ENCODE peak calls at places on chromosomes 12 and 14, in seven cellular contexts. O, Q, W, P, J, Z and D are unnamed samples.

GRCh38 chr14:29486132-29486531 is 441.5 kb downstream of the PRKD1 start:
- DNase-seq in O (no peak), Q (no peak), W (no peak), P (no peak), J (no peak), Z (no peak), D (no peak)

GRCh38 chr14:54743382-54743781 is 159.2 kb downstream of the GCH1 start:
- DNase-seq in O (no peak), Q (no peak), W (no peak), P (no peak), J (no peak), Z (no peak), D (no peak)

GRCh38 chr12:132764231-132764630 is 2.6 kb upstream of the ANKLE2 start:
- DNase-seq in O (no peak), Q (no peak), W (no peak), P (no peak), J (no peak), Z (no peak), D (no peak)

GRCh38 chr12:108582981-108583770 is 14.7 kb downstream of the TMEM119 start:
- DNase-seq in O (no peak), Q (no peak), W (no peak), P (no peak), J (no peak), Z (no peak), D (no peak)

GRCh38 chr12:124422142-124422569 is 127.3 kb downstream of the RFLNA start:
- DNase-seq in O (peak; percentile 82), Q (no peak), W (no peak), P (no peak), J (no peak), Z (no peak), D (no peak)

GRCh38 chr14:83556065-83556464 is 1973.9 kb upstream of the FLRT2 start:
- DNase-seq in O (no peak), Q (no peak), W (no peak), P (no peak), J (no peak), Z (no peak), D (no peak)

GRCh38 chr14:41144370-41144769 is 462.3 kb upstream of the LRFN5 start:
- DNase-seq in O (no peak), Q (no peak), W (no peak), P (no peak), J (no peak), Z (no peak), D (no peak)

GRCh38 chr14:104222396-104223036 is 84.1 kb downstream of the KIF26A start:
- DNase-seq in O (no peak), Q (no peak), W (no peak), P (no peak), J (no peak), Z (no peak), D (no peak)

GRCh38 chr12:89040146-89040964 is 311.9 kb downstream of the DUSP6 start:
- DNase-seq in O (no peak), Q (no peak), W (no peak), P (no peak), J (no peak), Z (no peak), D (no peak)

GRCh38 chr12:58919271-58920101 is 818 bp downstream of the LRIG3 start:
- DNase-seq in O (no peak), Q (no peak), W (no peak), P (no peak), J (no peak), Z (no peak), D (peak; percentile 27)

GRCh38 chr12:123602651-123603195 is 824 bp downstream of the DDX55 start:
- DNase-seq in O (no peak), Q (no peak), W (no peak), P (no peak), J (no peak), Z (no peak), D (no peak)

GRCh38 chr12:130609966-130610365 is 106.1 kb downstream of the RIMBP2 start:
- DNase-seq in O (no peak), Q (no peak), W (no peak), P (no peak), J (no peak), Z (no peak), D (no peak)
- TF ChIP-seq JUND in O (no peak), Q (no peak), W (no peak), P (no peak), J (no peak), Z (no peak), D (no peak)

DNA sequence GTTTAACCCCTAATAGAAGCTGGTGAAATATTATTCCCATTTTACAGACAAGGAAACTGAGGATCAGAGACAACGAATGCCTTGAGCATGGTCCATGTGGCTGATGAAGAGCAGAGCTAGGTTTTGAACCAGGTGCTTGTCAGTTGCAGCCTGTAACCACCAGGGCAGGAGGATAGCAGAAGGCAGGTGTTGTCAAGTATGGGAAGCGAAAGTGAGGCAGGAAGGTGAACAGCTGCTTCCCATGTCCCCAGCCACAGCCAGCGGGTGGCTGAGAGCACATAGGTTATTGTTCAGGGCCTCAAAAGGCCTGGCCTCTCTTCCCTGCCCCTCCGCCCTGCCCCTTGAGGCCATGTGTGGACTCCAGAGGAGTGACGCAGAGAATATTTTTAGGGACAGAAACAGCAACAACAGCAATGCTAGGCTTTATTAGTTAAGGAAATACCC is 39.6 kb downstream of the IQSEC3 start:
- DNase-seq in O (peak; percentile 19), Q (no peak), W (no peak), P (peak; percentile 68), J (no peak), Z (peak; percentile 7), D (peak; percentile 17)
- TF ChIP-seq JUND in O (no peak), Q (no peak), W (no peak), P (no peak), J (no peak), Z (no peak), D (no peak)

DNA sequence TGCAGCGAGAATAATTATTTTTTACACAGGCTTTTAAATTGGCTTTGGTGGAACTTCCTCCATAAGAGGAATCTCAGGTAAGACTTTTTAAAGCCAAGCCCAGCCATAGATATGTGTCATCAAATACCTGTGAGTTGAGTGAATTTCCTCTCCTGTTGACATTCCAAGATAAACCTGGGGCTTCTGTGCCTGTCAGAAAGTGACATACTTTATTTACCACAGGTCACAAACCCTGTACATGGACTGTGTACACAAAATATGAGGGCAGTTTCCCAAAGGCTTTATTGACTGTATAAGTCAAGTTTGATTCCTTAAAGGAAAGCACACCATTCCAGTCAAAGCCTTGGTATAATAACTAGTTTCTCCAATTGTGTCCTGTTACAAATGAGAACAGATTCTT is 25.9 kb upstream of the SRSF5 start:
- DNase-seq in O (no peak), Q (no peak), W (no peak), P (no peak), J (no peak), Z (no peak), D (peak; percentile 49)
- TF ChIP-seq JUND in O (no peak), Q (no peak), W (no peak), P (no peak), J (no peak), Z (no peak), D (no peak)

DNA sequence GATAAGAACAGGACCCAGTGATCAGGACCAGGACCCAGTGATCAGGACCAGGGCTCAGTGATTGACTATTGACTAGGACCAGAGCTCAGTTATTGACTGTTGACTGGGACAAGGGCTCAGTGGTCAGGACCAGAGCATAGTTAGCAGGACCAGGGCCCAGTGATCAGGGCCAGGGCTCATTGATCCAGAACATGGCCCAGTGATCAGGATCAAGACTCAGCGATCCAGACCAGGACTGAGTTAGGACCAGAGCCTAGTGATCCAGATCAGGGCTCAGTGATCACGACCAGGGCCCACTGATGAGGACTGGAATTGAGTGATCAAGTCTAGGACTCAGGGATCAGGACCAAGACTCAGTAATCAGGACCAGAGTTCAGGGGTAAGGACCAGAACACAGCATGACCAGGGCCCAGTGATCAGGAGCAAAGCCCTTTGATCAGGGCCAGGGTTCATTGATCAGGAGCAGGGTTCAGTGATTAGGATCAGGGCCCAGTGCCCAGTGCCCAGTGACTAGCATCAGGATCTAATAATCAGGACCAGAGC is 176.0 kb downstream of the TMEM121 start:
- DNase-seq in O (no peak), Q (no peak), W (no peak), P (no peak), J (no peak), Z (no peak), D (no peak)
- TF ChIP-seq JUND in O (no peak), Q (no peak), W (no peak), P (no peak), J (no peak), Z (no peak), D (no peak)

GRCh38 chr14:64786296-64787149 is 82.3 kb downstream of the PLEKHG3 start:
- DNase-seq in O (no peak), Q (no peak), W (no peak), P (no peak), J (no peak), Z (no peak), D (no peak)

GRCh38 chr14:64790478-64790877 is 86.3 kb downstream of the PLEKHG3 start:
- DNase-seq in O (no peak), Q (no peak), W (no peak), P (no peak), J (no peak), Z (no peak), D (no peak)

GRCh38 chr14:64789696-64790095 is 85.5 kb downstream of the PLEKHG3 start:
- DNase-seq in O (no peak), Q (no peak), W (no peak), P (no peak), J (no peak), Z (no peak), D (no peak)

GRCh38 chr14:64787619-64788018 is 83.4 kb downstream of the PLEKHG3 start:
- DNase-seq in O (no peak), Q (no peak), W (no peak), P (no peak), J (no peak), Z (no peak), D (no peak)

DNA sequence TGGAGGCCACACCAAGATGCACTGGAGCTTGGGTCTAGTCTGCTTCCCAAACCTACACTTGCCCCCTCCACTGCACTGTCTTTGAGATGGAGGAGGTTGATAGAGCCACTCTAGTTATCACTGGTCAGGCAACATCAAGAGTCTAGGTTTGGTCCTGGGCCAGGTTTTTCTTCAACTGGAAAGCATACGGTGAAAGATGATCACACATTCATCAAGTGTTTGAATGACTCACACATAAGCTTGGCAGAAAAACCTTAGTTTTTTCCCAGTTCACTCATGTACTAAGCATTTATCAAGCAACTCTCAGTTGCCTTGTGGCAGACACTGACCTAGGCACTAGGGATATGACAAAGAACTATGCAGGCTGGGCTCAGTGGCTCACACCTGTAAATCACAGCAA is 84.5 kb downstream of the PLEKHG3 start:
- DNase-seq in O (no peak), Q (no peak), W (no peak), P (no peak), J (no peak), Z (peak; percentile 37), D (no peak)
- TF ChIP-seq JUND in O (no peak), Q (peak; percentile 89), W (no peak), P (no peak), J (no peak), Z (peak; percentile 63), D (no peak)